ENCODE peak calls at places on chromosomes 13 and 19, in four cellular contexts. One of them, this sample, is unnamed.

GRCh38 chr19:16070366-16070990 is 5.8 kb upstream of the TPM4 start:
- DNase-seq in AG04450: no peak
- DNase-seq in T-helper 2 cell treated with Interferon-gamma antibody and Interleukin-4, amounts not matched to agents 5 μg/mL and 100 μg/mL, for 36 hours: peak
- DNase-seq in sciatic nerve: no peak
- DNase-seq in this sample: no peak

GRCh38 chr13:23735329-23735728 is 153.9 kb downstream of the MIPEP start:
- DNase-seq in AG04450: no peak
- DNase-seq in T-helper 2 cell treated with Interferon-gamma antibody and Interleukin-4, amounts not matched to agents 5 μg/mL and 100 μg/mL, for 36 hours: no peak
- DNase-seq in sciatic nerve: no peak
- DNase-seq in this sample: no peak

GRCh38 chr19:35788205-35788960 is 13.0 kb downstream of the ARHGAP33 start:
- DNase-seq in AG04450: no peak
- DNase-seq in T-helper 2 cell treated with Interferon-gamma antibody and Interleukin-4, amounts not matched to agents 5 μg/mL and 100 μg/mL, for 36 hours: no peak
- DNase-seq in sciatic nerve: no peak
- DNase-seq in this sample: no peak

GRCh38 chr13:71603255-71603654 is 263.7 kb downstream of the DACH1 start:
- DNase-seq in AG04450: no peak
- DNase-seq in T-helper 2 cell treated with Interferon-gamma antibody and Interleukin-4, amounts not matched to agents 5 μg/mL and 100 μg/mL, for 36 hours: no peak
- DNase-seq in sciatic nerve: no peak
- DNase-seq in this sample: no peak

GRCh38 chr13:92103673-92104296 is 705.4 kb downstream of the GPC5 start:
- DNase-seq in AG04450: no peak
- DNase-seq in T-helper 2 cell treated with Interferon-gamma antibody and Interleukin-4, amounts not matched to agents 5 μg/mL and 100 μg/mL, for 36 hours: no peak
- DNase-seq in sciatic nerve: no peak
- DNase-seq in this sample: peak

GRCh38 chr13:61170791-61171330 is 244.8 kb downstream of the PCDH20 start:
- DNase-seq in AG04450: no peak
- DNase-seq in T-helper 2 cell treated with Interferon-gamma antibody and Interleukin-4, amounts not matched to agents 5 μg/mL and 100 μg/mL, for 36 hours: no peak
- DNase-seq in sciatic nerve: no peak
- DNase-seq in this sample: no peak

GRCh38 chr19:36041831-36042230 is 9.2 kb upstream of the CLIP3 start:
- DNase-seq in AG04450: peak
- DNase-seq in T-helper 2 cell treated with Interferon-gamma antibody and Interleukin-4, amounts not matched to agents 5 μg/mL and 100 μg/mL, for 36 hours: no peak
- DNase-seq in sciatic nerve: no peak
- DNase-seq in this sample: no peak

GRCh38 chr19:54030895-54031586 is 32.7 kb downstream of the VSTM1 start:
- DNase-seq in AG04450: no peak
- DNase-seq in T-helper 2 cell treated with Interferon-gamma antibody and Interleukin-4, amounts not matched to agents 5 μg/mL and 100 μg/mL, for 36 hours: no peak
- DNase-seq in sciatic nerve: no peak
- DNase-seq in this sample: no peak

GRCh38 chr19:38209671-38210457 is 14.2 kb downstream of the DPF1 start:
- DNase-seq in AG04450: no peak
- DNase-seq in T-helper 2 cell treated with Interferon-gamma antibody and Interleukin-4, amounts not matched to agents 5 μg/mL and 100 μg/mL, for 36 hours: no peak
- DNase-seq in sciatic nerve: peak
- DNase-seq in this sample: no peak

GRCh38 chr19:34713262-34713637 is 20.8 kb upstream of the ZNF181 start:
- DNase-seq in AG04450: no peak
- DNase-seq in T-helper 2 cell treated with Interferon-gamma antibody and Interleukin-4, amounts not matched to agents 5 μg/mL and 100 μg/mL, for 36 hours: no peak
- DNase-seq in sciatic nerve: no peak
- DNase-seq in this sample: no peak

GRCh38 chr19:920051-920857 is 3.1 kb downstream of the KISS1R start:
- DNase-seq in AG04450: no peak
- DNase-seq in T-helper 2 cell treated with Interferon-gamma antibody and Interleukin-4, amounts not matched to agents 5 μg/mL and 100 μg/mL, for 36 hours: peak
- DNase-seq in sciatic nerve: no peak
- DNase-seq in this sample: no peak

GRCh38 chr13:43804461-43805070 is 17.8 kb upstream of the ENOX1 start:
- DNase-seq in AG04450: peak
- DNase-seq in T-helper 2 cell treated with Interferon-gamma antibody and Interleukin-4, amounts not matched to agents 5 μg/mL and 100 μg/mL, for 36 hours: no peak
- DNase-seq in sciatic nerve: no peak
- DNase-seq in this sample: peak

GRCh38 chr13:91544723-91545122 is 146.3 kb downstream of the GPC5 start:
- DNase-seq in AG04450: no peak
- DNase-seq in T-helper 2 cell treated with Interferon-gamma antibody and Interleukin-4, amounts not matched to agents 5 μg/mL and 100 μg/mL, for 36 hours: no peak
- DNase-seq in sciatic nerve: no peak
- DNase-seq in this sample: no peak

GRCh38 chr13:100721885-100722512 is 47.4 kb upstream of the TMTC4 start:
- DNase-seq in AG04450: peak
- DNase-seq in T-helper 2 cell treated with Interferon-gamma antibody and Interleukin-4, amounts not matched to agents 5 μg/mL and 100 μg/mL, for 36 hours: no peak
- DNase-seq in sciatic nerve: peak
- DNase-seq in this sample: no peak

GRCh38 chr13:113850722-113851479 is 13.0 kb downstream of the GAS6 start:
- DNase-seq in AG04450: no peak
- DNase-seq in T-helper 2 cell treated with Interferon-gamma antibody and Interleukin-4, amounts not matched to agents 5 μg/mL and 100 μg/mL, for 36 hours: no peak
- DNase-seq in sciatic nerve: no peak
- DNase-seq in this sample: no peak

GRCh38 chr13:84896128-84896527 is 903.1 kb downstream of the SLITRK6 start:
- DNase-seq in AG04450: peak
- DNase-seq in T-helper 2 cell treated with Interferon-gamma antibody and Interleukin-4, amounts not matched to agents 5 μg/mL and 100 μg/mL, for 36 hours: no peak
- DNase-seq in sciatic nerve: no peak
- DNase-seq in this sample: peak

GRCh38 chr13:96218475-96218874 is 128.6 kb downstream of the HS6ST3 start:
- DNase-seq in AG04450: no peak
- DNase-seq in T-helper 2 cell treated with Interferon-gamma antibody and Interleukin-4, amounts not matched to agents 5 μg/mL and 100 μg/mL, for 36 hours: no peak
- DNase-seq in sciatic nerve: no peak
- DNase-seq in this sample: no peak

GRCh38 chr13:31798189-31798588 is 58.9 kb downstream of the RXFP2 start:
- DNase-seq in AG04450: no peak
- DNase-seq in T-helper 2 cell treated with Interferon-gamma antibody and Interleukin-4, amounts not matched to agents 5 μg/mL and 100 μg/mL, for 36 hours: no peak
- DNase-seq in sciatic nerve: no peak
- DNase-seq in this sample: no peak

GRCh38 chr13:73000027-73000674 is 58.7 kb upstream of the KLF5 start:
- DNase-seq in AG04450: no peak
- DNase-seq in T-helper 2 cell treated with Interferon-gamma antibody and Interleukin-4, amounts not matched to agents 5 μg/mL and 100 μg/mL, for 36 hours: no peak
- DNase-seq in sciatic nerve: no peak
- DNase-seq in this sample: no peak

GRCh38 chr13:30290812-30291436 is 16.4 kb downstream of the KATNAL1 start:
- DNase-seq in AG04450: no peak
- DNase-seq in T-helper 2 cell treated with Interferon-gamma antibody and Interleukin-4, amounts not matched to agents 5 μg/mL and 100 μg/mL, for 36 hours: no peak
- DNase-seq in sciatic nerve: no peak
- DNase-seq in this sample: no peak

GRCh38 chr19:3387645-3388589 is 21.5 kb downstream of the NFIC start:
- DNase-seq in AG04450: no peak
- DNase-seq in T-helper 2 cell treated with Interferon-gamma antibody and Interleukin-4, amounts not matched to agents 5 μg/mL and 100 μg/mL, for 36 hours: no peak
- DNase-seq in sciatic nerve: peak
- DNase-seq in this sample: no peak

GRCh38 chr13:37148501-37148900 is 43.0 kb upstream of the CSNK1A1L start:
- DNase-seq in AG04450: no peak
- DNase-seq in T-helper 2 cell treated with Interferon-gamma antibody and Interleukin-4, amounts not matched to agents 5 μg/mL and 100 μg/mL, for 36 hours: no peak
- DNase-seq in sciatic nerve: no peak
- DNase-seq in this sample: no peak

GRCh38 chr19:48489608-48490216 is 20.5 kb downstream of the CYTH2 start:
- DNase-seq in AG04450: no peak
- DNase-seq in T-helper 2 cell treated with Interferon-gamma antibody and Interleukin-4, amounts not matched to agents 5 μg/mL and 100 μg/mL, for 36 hours: peak
- DNase-seq in sciatic nerve: peak
- DNase-seq in this sample: no peak

GRCh38 chr19:10143700-10144099 is 24.0 kb upstream of the EIF3G start:
- DNase-seq in AG04450: no peak
- DNase-seq in T-helper 2 cell treated with Interferon-gamma antibody and Interleukin-4, amounts not matched to agents 5 μg/mL and 100 μg/mL, for 36 hours: no peak
- DNase-seq in sciatic nerve: no peak
- DNase-seq in this sample: no peak

GRCh38 chr13:94305463-94305862 is 174.0 kb downstream of the DCT start:
- DNase-seq in AG04450: no peak
- DNase-seq in T-helper 2 cell treated with Interferon-gamma antibody and Interleukin-4, amounts not matched to agents 5 μg/mL and 100 μg/mL, for 36 hours: no peak
- DNase-seq in sciatic nerve: no peak
- DNase-seq in this sample: peak

GRCh38 chr13:29922281-29922821 is 71.9 kb upstream of the UBL3 start:
- DNase-seq in AG04450: no peak
- DNase-seq in T-helper 2 cell treated with Interferon-gamma antibody and Interleukin-4, amounts not matched to agents 5 μg/mL and 100 μg/mL, for 36 hours: peak
- DNase-seq in sciatic nerve: no peak
- DNase-seq in this sample: no peak

GRCh38 chr19:38830039-38830733 is 1.4 kb downstream of the ECH1 start:
- DNase-seq in AG04450: no peak
- DNase-seq in T-helper 2 cell treated with Interferon-gamma antibody and Interleukin-4, amounts not matched to agents 5 μg/mL and 100 μg/mL, for 36 hours: no peak
- DNase-seq in sciatic nerve: no peak
- DNase-seq in this sample: no peak

GRCh38 chr19:1286859-1287621 is 1.4 kb downstream of the EFNA2 start:
- DNase-seq in AG04450: no peak
- DNase-seq in T-helper 2 cell treated with Interferon-gamma antibody and Interleukin-4, amounts not matched to agents 5 μg/mL and 100 μg/mL, for 36 hours: no peak
- DNase-seq in sciatic nerve: no peak
- DNase-seq in this sample: no peak

GRCh38 chr13:76210262-76210661 is 574.1 kb downstream of the LMO7 start:
- DNase-seq in AG04450: no peak
- DNase-seq in T-helper 2 cell treated with Interferon-gamma antibody and Interleukin-4, amounts not matched to agents 5 μg/mL and 100 μg/mL, for 36 hours: no peak
- DNase-seq in sciatic nerve: no peak
- DNase-seq in this sample: no peak

GRCh38 chr19:56136362-56136761 is 4.7 kb upstream of the ZNF444 start:
- DNase-seq in AG04450: no peak
- DNase-seq in T-helper 2 cell treated with Interferon-gamma antibody and Interleukin-4, amounts not matched to agents 5 μg/mL and 100 μg/mL, for 36 hours: no peak
- DNase-seq in sciatic nerve: no peak
- DNase-seq in this sample: no peak

GRCh38 chr13:35388979-35389378 is 87.5 kb downstream of the MAB21L1 start:
- DNase-seq in AG04450: no peak
- DNase-seq in T-helper 2 cell treated with Interferon-gamma antibody and Interleukin-4, amounts not matched to agents 5 μg/mL and 100 μg/mL, for 36 hours: no peak
- DNase-seq in sciatic nerve: no peak
- DNase-seq in this sample: no peak

GRCh38 chr19:7748756-7749155 is 1.4 kb upstream of the CD209 start:
- DNase-seq in AG04450: no peak
- DNase-seq in T-helper 2 cell treated with Interferon-gamma antibody and Interleukin-4, amounts not matched to agents 5 μg/mL and 100 μg/mL, for 36 hours: no peak
- DNase-seq in sciatic nerve: no peak
- DNase-seq in this sample: peak

GRCh38 chr13:50376895-50377575 is 361.8 kb downstream of the KCNRG start:
- DNase-seq in AG04450: no peak
- DNase-seq in T-helper 2 cell treated with Interferon-gamma antibody and Interleukin-4, amounts not matched to agents 5 μg/mL and 100 μg/mL, for 36 hours: no peak
- DNase-seq in sciatic nerve: no peak
- DNase-seq in this sample: no peak

GRCh38 chr13:24654741-24655140 is 25.5 kb upstream of the ATP12A start:
- DNase-seq in AG04450: no peak
- DNase-seq in T-helper 2 cell treated with Interferon-gamma antibody and Interleukin-4, amounts not matched to agents 5 μg/mL and 100 μg/mL, for 36 hours: no peak
- DNase-seq in sciatic nerve: no peak
- DNase-seq in this sample: no peak

GRCh38 chr13:98142427-98143156 is at the start of gene FARP1:
- DNase-seq in AG04450: no peak
- DNase-seq in T-helper 2 cell treated with Interferon-gamma antibody and Interleukin-4, amounts not matched to agents 5 μg/mL and 100 μg/mL, for 36 hours: peak
- DNase-seq in sciatic nerve: peak
- DNase-seq in this sample: no peak

This sample was measured in LNCaP clone FGC.